ENCODE peak calls at places on chromosomes 13 and 19, in eight cellular contexts. One of them, this sample, is unnamed.

GRCh38 chr13:112889351-112890290 is 79.4 kb upstream of the MCF2L start:
- DNase-seq in nephron progenitor cell: no peak
- DNase-seq in stimulated activated CD4-positive, alpha-beta T cell treated with anti-CD3 and anti-CD28 coated beads, Interleukin-4, amount 100 ng/mL, for 4 hours: no peak
- DNase-seq in GF-D8: no peak
- DNase-seq in thoracic aorta: no peak
- DNase-seq in AG08395: no peak
- DNase-seq in mesendoderm: no peak
- DNase-seq in MCF 10A: no peak
- DNase-seq in this sample: no peak

GRCh38 chr19:21593934-21594844 is 88.8 kb downstream of the ZNF429 start:
- DNase-seq in mesendoderm: no peak
- DNase-seq in AG08395: no peak
- DNase-seq in nephron progenitor cell: no peak
- DNase-seq in thoracic aorta: no peak
- DNase-seq in MCF 10A: peak; percentile 2
- DNase-seq in stimulated activated CD4-positive, alpha-beta T cell treated with anti-CD3 and anti-CD28 coated beads, Interleukin-4, amount 100 ng/mL, for 4 hours: no peak
- DNase-seq in GF-D8: peak; percentile 94
- DNase-seq in this sample: no peak

GRCh38 chr13:96229356-96229755 is 139.4 kb downstream of the HS6ST3 start:
- DNase-seq in nephron progenitor cell: no peak
- DNase-seq in thoracic aorta: no peak
- DNase-seq in MCF 10A: peak; percentile 60
- DNase-seq in AG08395: no peak
- DNase-seq in stimulated activated CD4-positive, alpha-beta T cell treated with anti-CD3 and anti-CD28 coated beads, Interleukin-4, amount 100 ng/mL, for 4 hours: no peak
- DNase-seq in GF-D8: no peak
- DNase-seq in mesendoderm: peak; percentile 86
- DNase-seq in this sample: no peak

GRCh38 chr19:6579450-6580178 is 11.3 kb downstream of the CD70 start:
- DNase-seq in nephron progenitor cell: no peak
- DNase-seq in MCF 10A: no peak
- DNase-seq in thoracic aorta: no peak
- DNase-seq in GF-D8: no peak
- DNase-seq in stimulated activated CD4-positive, alpha-beta T cell treated with anti-CD3 and anti-CD28 coated beads, Interleukin-4, amount 100 ng/mL, for 4 hours: no peak
- DNase-seq in AG08395: no peak
- DNase-seq in mesendoderm: no peak
- DNase-seq in this sample: peak; percentile 83

GRCh38 chr13:75417006-75417384 is 65.0 kb downstream of the TBC1D4 start:
- DNase-seq in stimulated activated CD4-positive, alpha-beta T cell treated with anti-CD3 and anti-CD28 coated beads, Interleukin-4, amount 100 ng/mL, for 4 hours: no peak
- DNase-seq in MCF 10A: peak; percentile 49
- DNase-seq in mesendoderm: no peak
- DNase-seq in AG08395: no peak
- DNase-seq in GF-D8: no peak
- DNase-seq in thoracic aorta: no peak
- DNase-seq in nephron progenitor cell: no peak
- DNase-seq in this sample: no peak

GRCh38 chr13:105035092-105035491 is 1500.4 kb downstream of the EFNB2 start:
- DNase-seq in mesendoderm: no peak
- DNase-seq in AG08395: no peak
- DNase-seq in GF-D8: no peak
- DNase-seq in MCF 10A: no peak
- DNase-seq in nephron progenitor cell: no peak
- DNase-seq in stimulated activated CD4-positive, alpha-beta T cell treated with anti-CD3 and anti-CD28 coated beads, Interleukin-4, amount 100 ng/mL, for 4 hours: no peak
- DNase-seq in thoracic aorta: no peak
- DNase-seq in this sample: no peak

GRCh38 chr13:47121092-47121763 is 224.4 kb upstream of the HTR2A start:
- DNase-seq in nephron progenitor cell: no peak
- DNase-seq in mesendoderm: peak; percentile 74
- DNase-seq in thoracic aorta: no peak
- DNase-seq in AG08395: no peak
- DNase-seq in stimulated activated CD4-positive, alpha-beta T cell treated with anti-CD3 and anti-CD28 coated beads, Interleukin-4, amount 100 ng/mL, for 4 hours: no peak
- DNase-seq in GF-D8: no peak
- DNase-seq in MCF 10A: no peak
- DNase-seq in this sample: no peak

GRCh38 chr13:99617474-99618255 is 116.4 kb downstream of the TM9SF2 start:
- DNase-seq in stimulated activated CD4-positive, alpha-beta T cell treated with anti-CD3 and anti-CD28 coated beads, Interleukin-4, amount 100 ng/mL, for 4 hours: no peak
- DNase-seq in nephron progenitor cell: peak; percentile 62
- DNase-seq in thoracic aorta: no peak
- DNase-seq in AG08395: peak; percentile 54
- DNase-seq in GF-D8: no peak
- DNase-seq in mesendoderm: peak; percentile 68
- DNase-seq in MCF 10A: peak; percentile 29
- DNase-seq in this sample: peak; percentile 85

GRCh38 chr13:42369071-42369795 is 97.3 kb downstream of the AKAP11 start:
- DNase-seq in MCF 10A: no peak
- DNase-seq in thoracic aorta: no peak
- DNase-seq in GF-D8: no peak
- DNase-seq in stimulated activated CD4-positive, alpha-beta T cell treated with anti-CD3 and anti-CD28 coated beads, Interleukin-4, amount 100 ng/mL, for 4 hours: no peak
- DNase-seq in nephron progenitor cell: no peak
- DNase-seq in mesendoderm: no peak
- DNase-seq in AG08395: no peak
- DNase-seq in this sample: no peak

GRCh38 chr13:51532736-51533197 is 51.5 kb upstream of the WDFY2 start:
- DNase-seq in stimulated activated CD4-positive, alpha-beta T cell treated with anti-CD3 and anti-CD28 coated beads, Interleukin-4, amount 100 ng/mL, for 4 hours: no peak
- DNase-seq in mesendoderm: peak; percentile 57
- DNase-seq in MCF 10A: no peak
- DNase-seq in nephron progenitor cell: no peak
- DNase-seq in GF-D8: peak; percentile 46
- DNase-seq in thoracic aorta: no peak
- DNase-seq in AG08395: no peak
- DNase-seq in this sample: peak; percentile 33

GRCh38 chr13:102195566-102196462 is 206.0 kb downstream of the FGF14 start:
- DNase-seq in mesendoderm: peak; percentile 30
- DNase-seq in AG08395: no peak
- DNase-seq in MCF 10A: no peak
- DNase-seq in nephron progenitor cell: no peak
- DNase-seq in GF-D8: no peak
- DNase-seq in thoracic aorta: no peak
- DNase-seq in stimulated activated CD4-positive, alpha-beta T cell treated with anti-CD3 and anti-CD28 coated beads, Interleukin-4, amount 100 ng/mL, for 4 hours: no peak
- DNase-seq in this sample: no peak

This sample was measured in SJSA1.